ENCODE peak calls at places on chromosomes 5 and 9, in ten cellular contexts. S is NCI-H2081 treated with DMSO at 0.1 percent for 48 hours; D is NCI-H2029; L is GM13977; F is T-helper 9 cell; M is spleen; W is activated CD4-positive, alpha-beta T cell treated with anti-CD3 and anti-CD28 coated beads, Interleukin-2, amount 50 U/mL, for 24 hours; B is ACHN; G is endothelial cell of umbilical vein; E is GM04504. K is an unnamed sample.

GRCh38 chr5:113480243-113480642 is 8.0 kb downstream of the MCC start:
- DNase-seq in M (no peak), L (peak), E (no peak), W (no peak), G (no peak), S (no peak), D (no peak), F (no peak), B (no peak), K (no peak)

GRCh38 chr9:95044731-95045508 is 272.6 kb downstream of the FANCC start:
- DNase-seq in W (no peak), L (no peak), G (no peak), D (no peak), F (no peak), M (no peak), B (no peak), E (no peak), S (no peak), K (no peak)

GRCh38 chr5:93572101-93572772 is 8.8 kb downstream of the NR2F1-AS1 start:
- DNase-seq in L (peak), S (no peak), D (peak), G (no peak), F (no peak), W (no peak), E (no peak), B (no peak), M (no peak), K (no peak)

GRCh38 chr5:155147222-155147621 is 133.7 kb downstream of the KIF4B start:
- DNase-seq in G (peak), M (no peak), B (no peak), S (no peak), W (no peak), D (no peak), L (no peak), E (no peak), F (no peak), K (no peak)

GRCh38 chr9:14396171-14396570 is 82.2 kb upstream of the NFIB start:
- DNase-seq in E (no peak), F (no peak), S (no peak), W (no peak), D (no peak), B (no peak), M (no peak), L (no peak), G (no peak), K (no peak)

GRCh38 chr5:181224390-181225234 is 1.5 kb downstream of the TRIM41 start:
- DNase-seq in W (no peak), F (peak), S (no peak), B (no peak), L (no peak), D (no peak), M (peak), E (no peak), G (no peak), K (no peak)

GRCh38 chr9:79660615-79661014 is 88.8 kb downstream of the TLE4 start:
- DNase-seq in S (peak), D (no peak), L (no peak), M (no peak), B (no peak), F (no peak), W (no peak), E (no peak), G (no peak), K (no peak)

GRCh38 chr9:91047529-91047928 is 245.9 kb downstream of the SYK start:
- DNase-seq in D (no peak), E (no peak), S (no peak), F (no peak), G (no peak), W (no peak), L (no peak), M (no peak), B (no peak), K (no peak)

GRCh38 chr5:11385901-11386293 is 518.3 kb downstream of the CTNND2 start:
- DNase-seq in B (no peak), E (no peak), D (no peak), G (no peak), F (no peak), W (no peak), S (no peak), L (no peak), M (no peak), K (no peak)

GRCh38 chr5:148972958-148973357 is 89.9 kb downstream of the SH3TC2 start:
- DNase-seq in F (no peak), W (no peak), M (no peak), D (no peak), S (no peak), L (no peak), B (peak), E (no peak), G (peak), K (no peak)

GRCh38 chr5:149775785-149776184 is 45.7 kb downstream of the PPARGC1B start:
- DNase-seq in E (no peak), L (peak), D (no peak), B (peak), M (no peak), W (no peak), G (no peak), S (no peak), F (no peak), K (no peak)

GRCh38 chr5:37501152-37501551 is 122.0 kb downstream of the WDR70 start:
- DNase-seq in W (no peak), S (no peak), L (no peak), B (no peak), G (peak), E (no peak), M (no peak), F (no peak), D (no peak), K (no peak)

GRCh38 chr9:79129865-79130480 is 441.8 kb upstream of the TLE4 start:
- DNase-seq in M (no peak), D (peak), F (no peak), E (peak), L (no peak), W (no peak), G (peak), B (peak), S (no peak), K (peak)

GRCh38 chr5:1208743-1209551 is 7.6 kb downstream of the SLC6A19 start:
- DNase-seq in M (no peak), G (peak), S (no peak), D (peak), W (no peak), B (peak), F (no peak), L (peak), E (no peak), K (no peak)

GRCh38 chr5:157166164-157166493 is at the start of gene GARIN3:
- DNase-seq in D (no peak), B (no peak), E (no peak), L (no peak), F (no peak), W (no peak), G (no peak), S (no peak), M (no peak), K (no peak)

GRCh38 chr9:134670042-134670525 is 28.5 kb downstream of the COL5A1 start:
- DNase-seq in D (no peak), G (peak), E (peak), S (no peak), M (no peak), B (no peak), L (no peak), W (no peak), F (no peak), K (peak)

GRCh38 chr5:117497626-117498025 is 923.0 kb upstream of the SEMA6A start:
- DNase-seq in M (no peak), G (no peak), E (no peak), B (no peak), L (no peak), W (no peak), S (no peak), F (no peak), D (no peak), K (no peak)

GRCh38 chr9:90433398-90433890 is 209.2 kb downstream of the DIRAS2 start:
- DNase-seq in B (peak), S (no peak), D (no peak), M (no peak), G (no peak), L (no peak), W (no peak), F (no peak), E (no peak), K (peak)

K was measured in kidney epithelial cell.